ENCODE peak calls at places on chromosomes 4 and X, in ten cellular contexts. L is AG10803, W is left lung, K is brain microvascular endothelial cell, R is fibroblast of pulmonary artery, P is suprapubic skin, F is cardiac fibroblast, H is A549, C is fibroblast of the aortic adventitia, M is epithelial cell of esophagus. N is an unnamed sample.

GRCh38 chrX:155071694-155072215 is 447 bp downstream of the BRCC3 start:
- DNase-seq in K (no peak), H (no peak), F (no peak), M (no peak), L (no peak), W (peak; percentile 76), P (no peak), R (no peak), C (no peak), N (no peak)

GRCh38 chr4:143025111-143025704 is 159.5 kb upstream of the USP38 start:
- DNase-seq in M (peak; percentile 14), H (peak; percentile 41), R (peak; percentile 17), C (peak; percentile 66), L (peak; percentile 58), P (no peak), F (peak; percentile 49), W (peak; percentile 54), K (peak; percentile 17), N (no peak)

GRCh38 chrX:17563076-17563475 is 174.2 kb upstream of the SCML1 start:
- DNase-seq in R (no peak), L (no peak), C (no peak), P (no peak), F (no peak), H (no peak), K (no peak), W (no peak), M (no peak), N (no peak)

GRCh38 chr4:40321671-40322131 is 13.4 kb upstream of the CHRNA9 start:
- DNase-seq in F (no peak), R (peak; percentile 38), P (no peak), C (peak; percentile 55), W (no peak), H (peak; percentile 12), M (peak; percentile 49), K (peak; percentile 43), L (peak; percentile 91), N (no peak)

GRCh38 chr4:48653217-48654014 is 126.7 kb downstream of the FRYL start:
- DNase-seq in W (no peak), H (no peak), C (peak; percentile 84), L (peak; percentile 44), R (peak; percentile 81), K (peak; percentile 74), F (peak; percentile 73), P (no peak), M (no peak), N (no peak)

GRCh38 chrX:41022579-41022978 is 62.7 kb upstream of the USP9X start:
- DNase-seq in F (peak; percentile 69), K (no peak), R (peak; percentile 46), W (no peak), P (no peak), H (peak; percentile 63), C (peak; percentile 31), L (peak; percentile 36), M (peak; percentile 72), N (no peak)

GRCh38 chr4:13872145-13872544 is 244.6 kb upstream of the BOD1L1 start:
- DNase-seq in R (no peak), W (no peak), F (peak; percentile 14), H (no peak), K (no peak), L (peak; percentile 9), P (no peak), M (peak; percentile 57), C (no peak), N (no peak)

GRCh38 chr4:108360857-108361820 is 192.4 kb upstream of the LEF1 start:
- DNase-seq in L (peak; percentile 93), R (peak; percentile 7), F (no peak), W (no peak), C (peak; percentile 10), P (no peak), M (peak; percentile 34), K (peak; percentile 77), H (no peak), N (no peak)

GRCh38 chrX:15465896-15466651 is 27.1 kb downstream of the PIR start:
- DNase-seq in K (no peak), C (peak; percentile 50), L (peak; percentile 42), W (no peak), M (no peak), R (peak; percentile 56), F (peak; percentile 55), H (no peak), P (no peak), N (no peak)

GRCh38 chr4:139655116-139655515 is 10.5 kb upstream of the MGST2 start:
- DNase-seq in K (peak; percentile 31), M (peak; percentile 80), F (peak; percentile 83), H (peak; percentile 67), W (no peak), R (peak; percentile 82), C (peak; percentile 69), P (no peak), L (peak; percentile 72), N (no peak)

GRCh38 chr4:120156115-120156718 is 89.6 kb upstream of the MAD2L1 start:
- DNase-seq in F (peak; percentile 91), H (peak; percentile 79), R (peak; percentile 90), L (peak; percentile 78), P (no peak), K (peak; percentile 38), C (peak; percentile 91), M (peak; percentile 86), W (no peak), N (peak; percentile 35)

GRCh38 chr4:152972821-152973613 is 36.9 kb downstream of the FHDC1 start:
- DNase-seq in K (peak; percentile 81), W (no peak), M (peak; percentile 80), R (peak; percentile 81), H (no peak), C (peak; percentile 95), L (peak; percentile 91), P (no peak), F (peak; percentile 85), N (peak; percentile 80)

GRCh38 chr4:96472103-96472867 is 632.4 kb downstream of the PDHA2 start:
- DNase-seq in L (no peak), F (peak; percentile 4), W (no peak), C (no peak), M (peak; percentile 55), H (no peak), K (peak; percentile 43), R (peak; percentile 1), P (no peak), N (no peak)

GRCh38 chr4:130306566-130306965 is 1210.6 kb downstream of the C4orf33 start:
- DNase-seq in F (no peak), C (no peak), L (no peak), P (no peak), R (no peak), M (peak; percentile 13), K (no peak), H (peak; percentile 2), W (no peak), N (no peak)
- TF ChIP-seq CTCF in F (no peak), C (no peak), L (no peak), P (no peak), R (no peak), M (no peak), K (peak; percentile 32), H (no peak), W (no peak), N (peak; percentile 37)

DNA sequence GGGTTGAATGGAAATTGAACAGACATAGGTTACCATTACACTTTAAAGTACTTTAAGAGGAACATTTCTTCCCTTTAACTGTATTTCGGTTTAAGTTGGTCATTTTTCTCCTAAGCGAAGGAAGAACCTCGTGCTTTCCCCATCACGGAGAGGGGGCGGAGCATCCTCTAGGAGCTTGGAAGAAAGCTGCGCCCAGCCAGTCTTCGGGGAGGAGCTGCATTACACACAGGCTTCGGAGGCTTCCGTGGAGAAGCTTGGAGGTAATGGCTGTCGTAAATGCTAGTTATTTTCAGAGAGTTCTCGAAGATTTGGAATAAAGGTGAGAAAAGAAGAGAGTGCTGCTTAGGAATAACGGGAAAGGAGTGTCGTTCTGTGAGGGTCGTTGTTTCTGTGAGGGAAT is at the start of gene PWWP3B:
- DNase-seq in H (peak; percentile 6), F (peak; percentile 33), L (no peak), K (peak; percentile 43), P (no peak), C (no peak), R (peak; percentile 69), M (peak; percentile 65), W (peak; percentile 33), N (no peak)
- H3K4me3 ChIP-seq in H (no peak within 1 kb of the TSS), F (peak within 1 kb of the TSS; percentile 17), L (no peak within 1 kb of the TSS), K (peak within 1 kb of the TSS; percentile 16), P (no peak within 1 kb of the TSS), C (no peak within 1 kb of the TSS), R (peak within 1 kb of the TSS; percentile 53), M (peak within 1 kb of the TSS; percentile 36), W (no peak within 1 kb of the TSS), N (peak within 1 kb of the TSS; percentile 46)

DNA sequence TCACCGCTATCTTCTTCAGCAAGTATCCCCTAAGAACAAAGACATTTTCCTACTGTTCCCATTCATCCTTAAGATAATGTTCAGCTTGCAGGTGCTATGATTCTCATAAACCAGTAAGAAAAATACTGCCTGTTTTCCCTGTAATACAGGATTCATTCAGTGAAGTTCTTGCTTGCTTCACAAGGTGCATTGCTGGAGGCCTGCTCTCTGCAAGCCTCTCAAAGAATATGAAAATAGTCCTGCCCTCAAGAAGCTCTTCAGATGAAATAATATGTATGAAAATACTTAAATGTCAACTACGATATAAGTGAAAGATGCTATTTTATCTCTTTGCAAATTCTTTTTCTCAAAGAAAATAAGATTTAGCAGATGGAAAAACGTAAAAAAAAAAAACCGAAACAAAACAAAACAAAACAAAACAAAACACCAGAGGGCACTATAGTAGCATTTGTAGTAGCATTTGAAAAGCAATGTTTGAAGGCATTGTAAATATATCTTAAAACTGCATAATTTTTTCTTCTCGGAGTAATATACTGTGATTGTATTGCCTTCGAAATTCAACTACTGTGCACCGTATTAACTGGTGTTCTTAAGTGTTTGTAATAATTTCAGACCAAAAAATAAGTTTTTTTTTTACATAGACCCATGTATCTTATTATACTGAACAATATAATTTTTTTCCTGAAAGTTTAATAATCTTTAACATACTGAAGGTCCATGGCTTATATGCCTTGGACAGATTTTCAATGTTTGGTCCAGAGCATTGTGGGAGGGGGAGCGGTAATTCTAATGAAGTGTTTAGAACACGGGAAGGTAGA is 26.0 kb downstream of the ADH4 start:
- DNase-seq in H (peak; percentile 3), W (no peak), P (no peak), C (peak; percentile 68), L (peak; percentile 38), K (no peak), F (peak; percentile 57), R (peak; percentile 55), M (peak; percentile 27), N (no peak)
- TF ChIP-seq CTCF in H (peak; percentile 41), W (no peak), P (no peak), C (peak; percentile 43), L (peak; percentile 60), K (no peak), F (peak; percentile 15), R (peak; percentile 44), M (no peak), N (peak; percentile 1)

DNA sequence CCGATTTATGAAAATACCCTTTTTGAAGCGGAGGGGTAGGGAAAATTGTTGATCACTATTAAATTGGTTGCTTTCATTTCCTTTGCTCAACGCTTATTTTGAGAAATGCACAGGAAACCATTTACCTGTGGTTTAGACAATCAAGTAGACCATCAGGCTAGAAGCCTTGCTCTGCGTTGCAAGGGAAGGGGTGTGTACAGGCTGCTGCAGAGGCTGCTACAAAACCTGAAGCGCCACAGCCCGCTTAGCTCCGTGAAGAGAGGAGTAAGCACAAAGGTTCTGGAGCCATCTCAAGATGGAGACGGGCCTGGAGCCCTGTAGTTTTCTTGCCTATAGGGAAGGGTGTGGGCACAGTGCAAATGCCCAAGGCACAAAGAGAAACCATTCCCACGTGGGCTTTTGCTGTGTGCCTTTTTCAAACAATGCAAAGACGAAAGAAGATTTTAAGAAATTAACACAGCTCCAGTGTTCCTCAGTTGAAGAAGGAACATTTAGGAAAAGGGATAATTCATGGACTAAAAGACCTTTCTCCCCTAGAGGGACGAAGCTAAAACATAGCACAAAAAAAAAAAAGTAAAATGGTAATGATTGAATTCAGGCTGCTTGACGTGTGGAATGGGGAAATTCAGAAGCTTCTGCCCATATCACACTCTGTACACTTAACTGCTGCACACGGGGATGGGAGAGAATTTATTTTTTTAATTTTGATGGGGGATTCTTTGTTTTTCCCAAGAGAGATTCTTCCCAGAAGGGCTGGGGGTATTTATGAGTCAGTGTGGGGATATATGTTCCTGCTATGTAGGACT is 3.5 kb downstream of the TMSB4X start:
- DNase-seq in C (peak; percentile 84), R (peak; percentile 85), W (peak; percentile 77), F (peak; percentile 91), L (peak; percentile 85), M (peak; percentile 69), P (no peak), K (peak; percentile 81), H (peak; percentile 81), N (no peak)
- H3K4me3 ChIP-seq in C (peak overlapping the region; percentile 80), R (peak overlapping the region; percentile 75), W (peak overlapping the region; percentile 63), F (no peak overlapping the region), L (peak overlapping the region; percentile 86), M (no peak overlapping the region), P (peak overlapping the region; percentile 65), K (peak overlapping the region; percentile 84), H (peak overlapping the region; percentile 94), N (no peak overlapping the region)

N was measured in epithelial cell of proximal tubule.